ENCODE peak calls at places on chromosomes 1 and 21, in six cellular contexts. C is K562, A is A549, Z is HCT116, D is HepG2, Q is SK-N-SH. F is an unnamed sample.

GRCh38 chr1:202220733-202221132 is 27.1 kb downstream of the LGR6 start:
- DNase-seq in C (no peak), A (no peak), Z (no peak), D (no peak), Q (no peak), F (no peak)

GRCh38 chr1:192788184-192788583 is 20.7 kb upstream of the RGS2 start:
- DNase-seq in C (peak), A (peak), Z (no peak), D (no peak), Q (no peak), F (peak)

GRCh38 chr1:231951399-231951798 is 324.8 kb downstream of the DISC1 start:
- DNase-seq in C (no peak), A (no peak), Z (no peak), D (no peak), Q (no peak), F (no peak)

GRCh38 chr21:10430007-10430406 is 91.4 kb upstream of the TPTE start:
- DNase-seq in C (no peak), A (no peak), Z (no peak), D (no peak), Q (peak), F (no peak)

GRCh38 chr1:100724281-100724680 is 4.7 kb downstream of the VCAM1 start:
- DNase-seq in C (no peak), A (no peak), Z (no peak), D (no peak), Q (no peak), F (no peak)

GRCh38 chr21:28639742-28640141 is 352.9 kb downstream of the LTN1 start:
- DNase-seq in C (no peak), A (no peak), Z (no peak), D (no peak), Q (no peak), F (no peak)

GRCh38 chr1:204358145-204358544 is 1.6 kb downstream of the PLEKHA6 start:
- DNase-seq in C (no peak), A (no peak), Z (no peak), D (no peak), Q (peak), F (no peak)

GRCh38 chr21:16775056-16775455 is 737.8 kb upstream of the CXADR start:
- DNase-seq in C (no peak), A (no peak), Z (no peak), D (no peak), Q (no peak), F (peak)

GRCh38 chr1:169091480-169091941 is 15.0 kb upstream of the ATP1B1 start:
- DNase-seq in C (no peak), A (no peak), Z (no peak), D (no peak), Q (no peak), F (no peak)

GRCh38 chr1:175857756-175858155 is 114.4 kb upstream of the TNR start:
- DNase-seq in C (no peak), A (no peak), Z (no peak), D (no peak), Q (no peak), F (no peak)

GRCh38 chr1:60510162-60510561 is 436.6 kb upstream of the C1orf87 start:
- DNase-seq in C (no peak), A (no peak), Z (no peak), D (no peak), Q (no peak), F (no peak)

GRCh38 chr1:63994636-63995035 is 208.8 kb upstream of the UBE2U start:
- DNase-seq in C (no peak), A (no peak), Z (no peak), D (no peak), Q (no peak), F (no peak)

GRCh38 chr21:42424848-42425602 is 21.3 kb downstream of the UBASH3A start:
- DNase-seq in C (no peak), A (no peak), Z (no peak), D (no peak), Q (no peak), F (no peak)

GRCh38 chr1:179748772-179749171 is 5.7 kb downstream of the FAM163A start:
- DNase-seq in C (no peak), A (no peak), Z (no peak), D (no peak), Q (no peak), F (no peak)

GRCh38 chr1:153432874-153433681 is 16.8 kb downstream of the S100A7A start:
- DNase-seq in C (peak), A (no peak), Z (no peak), D (no peak), Q (no peak), F (no peak)

GRCh38 chr1:193494368-193494767 is 308.0 kb upstream of the B3GALT2 start:
- DNase-seq in C (no peak), A (no peak), Z (no peak), D (no peak), Q (no peak), F (no peak)

GRCh38 chr1:31511848-31512615 is 64.3 kb upstream of the TINAGL1 start:
- DNase-seq in C (no peak), A (no peak), Z (no peak), D (peak), Q (no peak), F (no peak)

DNA sequence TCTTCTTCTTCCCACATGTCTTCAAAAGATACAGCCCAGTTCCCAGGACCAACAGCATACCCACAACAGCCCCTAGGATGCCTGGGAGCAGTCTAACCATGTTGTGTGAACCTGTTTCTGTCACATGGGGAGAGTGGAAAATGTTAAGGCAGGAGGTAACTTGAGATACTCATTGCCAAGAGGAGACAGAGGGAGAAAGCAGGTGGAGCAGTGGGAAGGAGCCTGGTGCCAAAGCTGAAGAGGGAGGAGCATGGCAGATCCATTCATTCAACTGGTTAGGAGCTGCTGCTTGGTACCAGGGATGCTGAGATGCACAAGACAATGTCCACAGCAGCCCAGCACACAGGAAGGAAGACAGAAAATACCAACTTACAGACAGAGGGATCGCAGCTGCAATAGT is 149.8 kb upstream of the ETV3 start:
- DNase-seq in C (no peak), A (no peak), Z (no peak), D (no peak), Q (no peak), F (no peak)
- TF ChIP-seq REST in C (no peak), A (no peak), Z (no peak), D (no peak), Q (no peak), F (no peak)

DNA sequence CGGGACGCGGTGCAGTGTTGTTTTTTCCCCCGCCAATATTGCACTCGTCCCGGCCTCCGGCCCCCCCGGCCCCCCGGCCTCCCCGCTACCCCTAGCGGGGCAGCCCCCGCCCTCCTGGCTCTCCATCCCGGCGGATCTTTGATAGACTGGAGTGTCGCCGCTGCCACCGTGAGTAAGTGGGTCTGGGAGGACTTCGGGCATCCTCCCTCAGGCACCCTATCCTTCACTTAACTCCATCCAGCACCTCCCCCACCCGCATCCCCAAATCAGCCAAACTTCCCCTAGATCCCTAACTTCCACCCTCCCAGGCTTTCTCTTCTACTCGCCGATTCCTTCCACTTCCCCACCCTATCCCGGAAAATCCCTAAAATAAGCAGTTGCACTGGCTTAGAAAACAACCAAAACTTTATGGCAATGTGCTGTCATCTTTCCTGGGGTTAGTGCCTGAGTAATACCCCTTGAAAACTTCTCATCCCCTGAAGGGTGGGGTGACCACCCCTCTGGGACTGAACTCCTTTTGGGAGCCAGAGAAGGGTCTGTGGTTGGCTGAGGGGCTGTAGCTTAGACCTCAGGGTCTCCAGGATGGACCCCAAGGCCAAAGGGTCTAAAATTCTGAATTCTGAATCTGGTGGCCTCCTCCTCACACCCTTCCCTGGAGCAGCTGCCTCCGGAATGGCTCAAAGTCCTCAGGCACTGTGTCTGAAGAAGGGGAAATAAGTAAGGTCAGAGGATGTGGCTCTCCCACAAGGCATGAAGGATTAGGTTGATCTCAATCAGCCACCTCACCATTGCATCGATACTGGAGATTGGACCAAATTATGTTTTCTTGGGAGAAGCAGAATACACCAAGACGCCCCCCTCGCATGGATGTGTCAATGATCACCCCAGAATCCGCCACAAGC is 12.2 kb downstream of the THBS3 start:
- DNase-seq in C (no peak), A (no peak), Z (no peak), D (no peak), Q (no peak), F (peak)
- H3K4me2 ChIP-seq in C (peak), A (peak), Z (peak), D (peak), Q (peak), F (peak)

DNA sequence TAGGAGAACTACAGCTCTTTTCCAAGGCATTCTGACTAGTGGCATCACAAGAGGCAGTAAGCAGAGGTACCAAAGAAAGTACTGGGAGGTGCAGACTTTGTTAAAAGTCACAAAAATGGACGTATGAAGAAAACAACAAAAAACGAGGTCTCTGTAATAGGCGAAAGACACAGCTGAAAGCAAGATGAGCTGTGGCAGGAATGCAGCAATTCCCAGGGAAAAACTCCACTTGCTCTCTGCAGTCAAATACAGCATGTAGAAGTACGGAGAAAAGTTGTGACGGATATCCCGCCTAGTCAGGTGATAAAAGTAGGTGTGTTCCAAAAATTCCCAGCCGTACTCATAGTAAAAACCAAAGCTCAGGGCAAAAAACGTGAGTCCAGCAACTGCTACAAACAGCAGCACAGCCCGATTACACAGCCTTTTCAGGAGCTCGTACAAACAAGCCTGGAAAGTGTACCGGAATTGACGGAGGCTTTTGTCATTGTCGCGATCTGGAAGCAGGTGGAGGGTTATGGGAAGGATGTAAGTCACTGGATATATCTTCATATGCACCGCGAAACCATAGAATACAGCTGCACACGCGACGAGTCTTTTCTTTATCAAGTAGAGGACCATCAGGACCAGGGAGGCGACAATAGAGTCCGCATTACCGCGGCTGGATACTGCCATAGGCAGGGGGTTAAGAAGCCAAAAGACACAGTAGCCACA is 978 bp downstream of the PIGM start:
- DNase-seq in C (peak), A (no peak), Z (no peak), D (no peak), Q (peak), F (peak)
- TF ChIP-seq REST in C (no peak), A (no peak), Z (no peak), D (no peak), Q (no peak), F (no peak)

GRCh38 chr1:171251741-171252300 is 3.5 kb downstream of the FMO1 start:
- DNase-seq in C (peak), A (peak), Z (no peak), D (peak), Q (peak), F (peak)
- H3K4me2 ChIP-seq in C (peak), A (peak), Z (peak), D (peak), Q (peak), F (peak)

GRCh38 chr1:65911679-65912078 is 119.0 kb downstream of the PDE4B start:
- DNase-seq in C (no peak), A (no peak), Z (no peak), D (no peak), Q (no peak), F (peak)

GRCh38 chr1:65904681-65905083 is 112.0 kb downstream of the PDE4B start:
- DNase-seq in C (peak), A (no peak), Z (no peak), D (no peak), Q (no peak), F (no peak)

DNA sequence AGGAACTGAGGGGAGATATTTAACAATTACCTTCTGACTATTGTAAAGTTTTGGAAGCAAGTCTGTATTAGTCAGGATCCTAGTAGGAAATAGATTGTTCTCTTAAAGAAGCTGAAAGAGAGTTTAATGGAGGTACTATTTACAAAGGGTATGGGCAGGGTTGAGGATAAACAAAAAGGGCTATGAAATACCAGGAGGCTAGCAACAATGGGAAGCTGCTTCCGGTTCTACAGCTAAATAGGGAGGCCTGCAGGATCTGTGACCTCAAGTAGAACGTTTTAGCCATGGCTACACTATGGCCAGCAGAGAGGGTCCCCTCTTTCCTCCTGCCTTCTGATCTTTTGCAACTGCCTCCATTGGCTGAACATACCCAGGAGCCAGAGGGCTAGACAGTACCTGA is 117.7 kb downstream of the PDE4B start:
- DNase-seq in C (no peak), A (no peak), Z (no peak), D (no peak), Q (no peak), F (peak)
- TF ChIP-seq REST in C (no peak), A (no peak), Z (no peak), D (no peak), Q (no peak), F (no peak)